ENCODE peak calls at places on chromosomes 4 and X, in six cellular contexts. One of them, this sample, is unnamed.

GRCh38 chr4:176635372-176636261 is 157.1 kb downstream of the VEGFC start:
- DNase-seq in iPS DF 6.9: no peak
- DNase-seq in adrenal gland: peak; percentile 78
- DNase-seq in PC-3: peak; percentile 90
- DNase-seq in suprapubic skin: no peak
- DNase-seq in A549: peak; percentile 97
- DNase-seq in this sample: no peak

GRCh38 chrX:140249122-140249521 is 255.7 kb downstream of the SOX3 start:
- DNase-seq in PC-3: no peak
- DNase-seq in A549: no peak
- DNase-seq in suprapubic skin: no peak
- DNase-seq in iPS DF 6.9: no peak
- DNase-seq in adrenal gland: no peak
- DNase-seq in this sample: no peak

GRCh38 chrX:133323450-133323849 is 91.8 kb downstream of the GPC4 start:
- DNase-seq in suprapubic skin: no peak
- DNase-seq in PC-3: no peak
- DNase-seq in adrenal gland: no peak
- DNase-seq in iPS DF 6.9: no peak
- DNase-seq in A549: no peak
- DNase-seq in this sample: no peak

GRCh38 chr4:53147711-53148110 is 218.2 kb downstream of the SCFD2 start:
- DNase-seq in iPS DF 6.9: no peak
- DNase-seq in A549: no peak
- DNase-seq in PC-3: no peak
- DNase-seq in suprapubic skin: no peak
- DNase-seq in adrenal gland: no peak
- DNase-seq in this sample: no peak

GRCh38 chrX:105636667-105637066 is 185.7 kb upstream of the NRK start:
- DNase-seq in iPS DF 6.9: no peak
- DNase-seq in PC-3: peak; percentile 50
- DNase-seq in adrenal gland: no peak
- DNase-seq in A549: no peak
- DNase-seq in suprapubic skin: no peak
- DNase-seq in this sample: no peak

GRCh38 chrX:41952102-41952501 is 28.7 kb upstream of the CASK start:
- DNase-seq in PC-3: no peak
- DNase-seq in A549: no peak
- DNase-seq in suprapubic skin: no peak
- DNase-seq in iPS DF 6.9: no peak
- DNase-seq in adrenal gland: no peak
- DNase-seq in this sample: no peak

GRCh38 chrX:100812216-100813158 is 7.7 kb upstream of the CSTF2 start:
- DNase-seq in PC-3: peak; percentile 6
- DNase-seq in adrenal gland: no peak
- DNase-seq in iPS DF 6.9: no peak
- DNase-seq in A549: no peak
- DNase-seq in suprapubic skin: no peak
- DNase-seq in this sample: no peak

GRCh38 chr4:69858683-69859082 is 1.3 kb downstream of the SULT1E1 start:
- DNase-seq in adrenal gland: no peak
- DNase-seq in suprapubic skin: no peak
- DNase-seq in iPS DF 6.9: no peak
- DNase-seq in A549: no peak
- DNase-seq in PC-3: peak; percentile 37
- DNase-seq in this sample: no peak

GRCh38 chr4:139559692-139560091 is 3.7 kb upstream of the SETD7 start:
- DNase-seq in A549: no peak
- DNase-seq in iPS DF 6.9: no peak
- DNase-seq in PC-3: no peak
- DNase-seq in suprapubic skin: no peak
- DNase-seq in adrenal gland: no peak
- DNase-seq in this sample: no peak

GRCh38 chrX:53280703-53281320 is 572 bp downstream of the IQSEC2 start:
- DNase-seq in PC-3: peak; percentile 69
- DNase-seq in adrenal gland: peak; percentile 43
- DNase-seq in suprapubic skin: no peak
- DNase-seq in iPS DF 6.9: no peak
- DNase-seq in A549: no peak
- DNase-seq in this sample: peak; percentile 67

GRCh38 chrX:146456058-146456457 is 353.5 kb upstream of the CXorf51B start:
- DNase-seq in suprapubic skin: no peak
- DNase-seq in adrenal gland: no peak
- DNase-seq in A549: no peak
- DNase-seq in iPS DF 6.9: no peak
- DNase-seq in PC-3: no peak
- DNase-seq in this sample: no peak

GRCh38 chr4:37983951-37984350 is 23.8 kb downstream of the PTTG2 start:
- DNase-seq in PC-3: peak; percentile 33
- DNase-seq in A549: no peak
- DNase-seq in adrenal gland: no peak
- DNase-seq in suprapubic skin: no peak
- DNase-seq in iPS DF 6.9: no peak
- DNase-seq in this sample: no peak
- H3K4me1 ChIP-seq in PC-3: peaks cover 17% of the 10 kb centered on the region
- H3K4me1 ChIP-seq in A549: peaks cover 10% of the 10 kb centered on the region
- H3K4me1 ChIP-seq in adrenal gland: no peaks in the 10 kb centered on the region
- H3K4me1 ChIP-seq in suprapubic skin: peaks cover 11% of the 10 kb centered on the region
- H3K4me1 ChIP-seq in iPS DF 6.9: peaks cover 15% of the 10 kb centered on the region
- H3K4me1 ChIP-seq in this sample: peaks cover 5% of the 10 kb centered on the region

GRCh38 chr4:108115168-108115526 is 53.6 kb downstream of the LEF1 start:
- DNase-seq in iPS DF 6.9: no peak
- DNase-seq in suprapubic skin: no peak
- DNase-seq in PC-3: no peak
- DNase-seq in A549: no peak
- DNase-seq in adrenal gland: no peak
- DNase-seq in this sample: no peak
- H3K4me1 ChIP-seq in iPS DF 6.9: peaks cover 6% of the 10 kb centered on the region
- H3K4me1 ChIP-seq in suprapubic skin: peaks cover 6% of the 10 kb centered on the region
- H3K4me1 ChIP-seq in PC-3: peaks cover 23% of the 10 kb centered on the region
- H3K4me1 ChIP-seq in A549: peaks cover 22% of the 10 kb centered on the region
- H3K4me1 ChIP-seq in adrenal gland: peaks cover 6% of the 10 kb centered on the region
- H3K4me1 ChIP-seq in this sample: no peaks in the 10 kb centered on the region

GRCh38 chr4:8242782-8243556 is 26.6 kb upstream of the HTRA3 start:
- DNase-seq in adrenal gland: no peak
- DNase-seq in suprapubic skin: no peak
- DNase-seq in PC-3: no peak
- DNase-seq in iPS DF 6.9: no peak
- DNase-seq in A549: no peak
- DNase-seq in this sample: no peak

GRCh38 chr4:8240211-8241041 is 29.1 kb upstream of the HTRA3 start:
- DNase-seq in A549: no peak
- DNase-seq in suprapubic skin: no peak
- DNase-seq in PC-3: no peak
- DNase-seq in iPS DF 6.9: no peak
- DNase-seq in adrenal gland: no peak
- DNase-seq in this sample: no peak

GRCh38 chr4:8241895-8242696 is 27.5 kb upstream of the HTRA3 start:
- DNase-seq in PC-3: peak; percentile 75
- DNase-seq in suprapubic skin: peak; percentile 94
- DNase-seq in A549: peak; percentile 73
- DNase-seq in iPS DF 6.9: peak; percentile 75
- DNase-seq in adrenal gland: peak; percentile 82
- DNase-seq in this sample: peak; percentile 96

GRCh38 chr4:8239661-8240060 is 29.9 kb upstream of the HTRA3 start:
- DNase-seq in suprapubic skin: no peak
- DNase-seq in adrenal gland: no peak
- DNase-seq in A549: no peak
- DNase-seq in PC-3: no peak
- DNase-seq in iPS DF 6.9: no peak
- DNase-seq in this sample: no peak

DNA sequence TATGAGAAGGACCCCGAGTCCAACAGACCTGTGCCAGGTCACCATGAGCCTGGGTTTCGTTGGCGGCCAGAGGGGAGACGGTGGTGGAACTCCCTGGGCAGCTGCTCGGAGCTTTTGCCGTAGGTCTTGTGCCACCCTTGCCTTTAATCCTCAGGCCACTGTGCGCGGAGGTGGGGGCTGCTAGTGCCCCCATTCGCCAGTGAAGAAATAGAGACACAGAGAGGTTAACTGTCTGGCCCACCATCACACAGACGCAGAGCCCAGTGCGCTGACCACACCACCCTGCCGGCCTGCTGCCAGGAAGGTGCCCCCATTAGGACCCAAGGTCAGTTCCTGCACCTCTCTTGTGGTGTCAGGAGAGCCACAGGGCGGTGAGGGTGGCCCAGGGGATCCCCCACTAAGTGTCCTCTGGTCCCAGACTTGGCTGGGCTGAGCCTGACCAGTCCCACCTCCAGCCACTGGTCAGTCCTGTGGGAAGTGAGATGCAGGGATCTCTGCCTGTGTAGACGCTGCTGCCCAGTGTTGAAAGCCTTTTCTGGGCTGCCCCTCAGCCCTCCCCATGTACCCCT is 28.3 kb upstream of the HTRA3 start:
- DNase-seq in suprapubic skin: no peak
- DNase-seq in PC-3: no peak
- DNase-seq in A549: no peak
- DNase-seq in iPS DF 6.9: no peak
- DNase-seq in adrenal gland: no peak
- DNase-seq in this sample: no peak
- H3K4me1 ChIP-seq in suprapubic skin: peaks cover 17% of the 10 kb centered on the region
- H3K4me1 ChIP-seq in PC-3: peaks cover 7% of the 10 kb centered on the region
- H3K4me1 ChIP-seq in A549: peaks cover 17% of the 10 kb centered on the region
- H3K4me1 ChIP-seq in iPS DF 6.9: peaks cover 2% of the 10 kb centered on the region
- H3K4me1 ChIP-seq in adrenal gland: no peaks in the 10 kb centered on the region
- H3K4me1 ChIP-seq in this sample: no peaks in the 10 kb centered on the region

GRCh38 chrX:71558920-71559319 is 19.3 kb upstream of the GCNA start:
- DNase-seq in suprapubic skin: no peak
- DNase-seq in A549: no peak
- DNase-seq in iPS DF 6.9: no peak
- DNase-seq in adrenal gland: no peak
- DNase-seq in PC-3: no peak
- DNase-seq in this sample: no peak
- H3K4me1 ChIP-seq in suprapubic skin: no peaks in the 10 kb centered on the region
- H3K4me1 ChIP-seq in A549: peaks cover 22% of the 10 kb centered on the region
- H3K4me1 ChIP-seq in iPS DF 6.9: no peaks in the 10 kb centered on the region
- H3K4me1 ChIP-seq in adrenal gland: no peaks in the 10 kb centered on the region
- H3K4me1 ChIP-seq in PC-3: peaks cover 23% of the 10 kb centered on the region
- H3K4me1 ChIP-seq in this sample: no peaks in the 10 kb centered on the region

GRCh38 chr4:86558799-86559198 is 35.3 kb upstream of the PTPN13 start:
- DNase-seq in suprapubic skin: no peak
- DNase-seq in A549: no peak
- DNase-seq in iPS DF 6.9: no peak
- DNase-seq in PC-3: peak; percentile 26
- DNase-seq in adrenal gland: no peak
- DNase-seq in this sample: no peak

GRCh38 chr4:86557526-86557925 is 36.6 kb upstream of the PTPN13 start:
- DNase-seq in iPS DF 6.9: no peak
- DNase-seq in A549: no peak
- DNase-seq in PC-3: peak; percentile 34
- DNase-seq in suprapubic skin: no peak
- DNase-seq in adrenal gland: no peak
- DNase-seq in this sample: no peak

GRCh38 chr4:86558258-86558657 is 35.9 kb upstream of the PTPN13 start:
- DNase-seq in A549: no peak
- DNase-seq in suprapubic skin: no peak
- DNase-seq in adrenal gland: no peak
- DNase-seq in PC-3: no peak
- DNase-seq in iPS DF 6.9: no peak
- DNase-seq in this sample: no peak

GRCh38 chr4:86556791-86557415 is 37.2 kb upstream of the PTPN13 start:
- DNase-seq in iPS DF 6.9: no peak
- DNase-seq in A549: no peak
- DNase-seq in adrenal gland: no peak
- DNase-seq in suprapubic skin: no peak
- DNase-seq in PC-3: peak; percentile 25
- DNase-seq in this sample: no peak

DNA sequence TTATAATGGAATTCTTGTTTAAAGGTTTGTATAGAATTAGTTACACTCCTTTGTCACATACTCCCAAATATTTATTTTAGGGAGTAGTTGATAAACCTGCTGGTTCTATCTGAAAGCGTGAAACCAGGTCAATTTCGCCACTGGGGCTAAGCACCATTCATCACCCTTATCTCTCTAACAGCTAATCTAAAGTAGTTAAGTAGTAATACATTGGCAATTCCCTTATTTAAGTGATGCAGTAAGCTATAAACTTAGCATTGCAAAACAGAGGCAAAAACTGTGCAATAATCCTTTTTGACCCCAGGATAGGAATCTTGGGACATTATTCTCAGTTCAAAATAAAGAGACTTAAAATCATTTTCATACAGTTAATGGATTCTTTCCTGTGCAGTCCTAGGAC is 33.7 kb upstream of the PTPN13 start:
- DNase-seq in A549: no peak
- DNase-seq in iPS DF 6.9: no peak
- DNase-seq in suprapubic skin: no peak
- DNase-seq in PC-3: no peak
- DNase-seq in adrenal gland: no peak
- DNase-seq in this sample: no peak
- H3K4me1 ChIP-seq in A549: no peaks in the 10 kb centered on the region
- H3K4me1 ChIP-seq in iPS DF 6.9: no peaks in the 10 kb centered on the region
- H3K4me1 ChIP-seq in suprapubic skin: peaks cover 29% of the 10 kb centered on the region
- H3K4me1 ChIP-seq in PC-3: peaks cover 27% of the 10 kb centered on the region
- H3K4me1 ChIP-seq in adrenal gland: no peaks in the 10 kb centered on the region
- H3K4me1 ChIP-seq in this sample: no peaks in the 10 kb centered on the region

GRCh38 chr4:168555437-168555836 is 58.6 kb downstream of the PALLD start:
- DNase-seq in iPS DF 6.9: no peak
- DNase-seq in suprapubic skin: no peak
- DNase-seq in PC-3: no peak
- DNase-seq in A549: no peak
- DNase-seq in adrenal gland: no peak
- DNase-seq in this sample: no peak
- H3K4me1 ChIP-seq in iPS DF 6.9: peaks cover 3% of the 10 kb centered on the region
- H3K4me1 ChIP-seq in suprapubic skin: peaks cover 8% of the 10 kb centered on the region
- H3K4me1 ChIP-seq in PC-3: peaks cover 39% of the 10 kb centered on the region
- H3K4me1 ChIP-seq in A549: peaks cover 45% of the 10 kb centered on the region
- H3K4me1 ChIP-seq in adrenal gland: no peaks in the 10 kb centered on the region
- H3K4me1 ChIP-seq in this sample: no peaks in the 10 kb centered on the region

GRCh38 chr4:120083152-120083551 is 16.5 kb upstream of the MAD2L1 start:
- DNase-seq in iPS DF 6.9: no peak
- DNase-seq in PC-3: no peak
- DNase-seq in A549: no peak
- DNase-seq in suprapubic skin: no peak
- DNase-seq in adrenal gland: no peak
- DNase-seq in this sample: no peak
- H3K4me1 ChIP-seq in iPS DF 6.9: no peaks in the 10 kb centered on the region
- H3K4me1 ChIP-seq in PC-3: peaks cover 3% of the 10 kb centered on the region
- H3K4me1 ChIP-seq in A549: no peaks in the 10 kb centered on the region
- H3K4me1 ChIP-seq in suprapubic skin: no peaks in the 10 kb centered on the region
- H3K4me1 ChIP-seq in adrenal gland: no peaks in the 10 kb centered on the region
- H3K4me1 ChIP-seq in this sample: no peaks in the 10 kb centered on the region

GRCh38 chr4:8261851-8262535 is 7.6 kb upstream of the HTRA3 start:
- DNase-seq in suprapubic skin: no peak
- DNase-seq in PC-3: no peak
- DNase-seq in iPS DF 6.9: no peak
- DNase-seq in adrenal gland: no peak
- DNase-seq in A549: no peak
- DNase-seq in this sample: no peak
- H3K4me1 ChIP-seq in suprapubic skin: peaks cover 14% of the 10 kb centered on the region
- H3K4me1 ChIP-seq in PC-3: peaks cover 7% of the 10 kb centered on the region
- H3K4me1 ChIP-seq in iPS DF 6.9: no peaks in the 10 kb centered on the region
- H3K4me1 ChIP-seq in adrenal gland: no peaks in the 10 kb centered on the region
- H3K4me1 ChIP-seq in A549: peaks cover 22% of the 10 kb centered on the region
- H3K4me1 ChIP-seq in this sample: no peaks in the 10 kb centered on the region